ENCODE peak calls at places on chromosomes 4 and X, in five cellular contexts. One of them, this sample, is unnamed.

GRCh38 chr4:95506264-95506663 is 42.5 kb downstream of the UNC5C start:
- DNase-seq in bronchial epithelial cell: peak
- DNase-seq in osteocyte: no peak
- DNase-seq in upper lobe of right lung: no peak
- DNase-seq in B cell: no peak
- DNase-seq in this sample: no peak

GRCh38 chrX:3227526-3227925 is 118.9 kb downstream of the MXRA5 start:
- DNase-seq in bronchial epithelial cell: peak
- DNase-seq in osteocyte: no peak
- DNase-seq in upper lobe of right lung: no peak
- DNase-seq in B cell: no peak
- DNase-seq in this sample: no peak

GRCh38 chr4:165537028-165537648 is 158.3 kb downstream of the CPE start:
- DNase-seq in bronchial epithelial cell: peak
- DNase-seq in osteocyte: no peak
- DNase-seq in upper lobe of right lung: no peak
- DNase-seq in B cell: peak
- DNase-seq in this sample: no peak

GRCh38 chr4:159398236-159398638 is 295.4 kb downstream of the RAPGEF2 start:
- DNase-seq in bronchial epithelial cell: no peak
- DNase-seq in osteocyte: no peak
- DNase-seq in upper lobe of right lung: no peak
- DNase-seq in B cell: no peak
- DNase-seq in this sample: no peak

GRCh38 chr4:165096776-165097175 is 15.9 kb downstream of the TMEM192 start:
- DNase-seq in bronchial epithelial cell: peak
- DNase-seq in osteocyte: no peak
- DNase-seq in upper lobe of right lung: no peak
- DNase-seq in B cell: no peak
- DNase-seq in this sample: no peak

GRCh38 chr4:89803036-89803435 is 33.9 kb downstream of the SNCA start:
- DNase-seq in bronchial epithelial cell: no peak
- DNase-seq in osteocyte: no peak
- DNase-seq in upper lobe of right lung: no peak
- DNase-seq in B cell: no peak
- DNase-seq in this sample: no peak

GRCh38 chr4:151620066-151620465 is 140.7 kb downstream of the GATB start:
- DNase-seq in bronchial epithelial cell: no peak
- DNase-seq in osteocyte: no peak
- DNase-seq in upper lobe of right lung: no peak
- DNase-seq in B cell: no peak
- DNase-seq in this sample: no peak

GRCh38 chr4:57351716-57352115 is 241.5 kb upstream of the IGFBP7 start:
- DNase-seq in bronchial epithelial cell: no peak
- DNase-seq in osteocyte: no peak
- DNase-seq in upper lobe of right lung: no peak
- DNase-seq in B cell: no peak
- DNase-seq in this sample: no peak

GRCh38 chr4:171846232-171846631 is 33.0 kb downstream of the GALNTL6 start:
- DNase-seq in bronchial epithelial cell: peak
- DNase-seq in osteocyte: no peak
- DNase-seq in upper lobe of right lung: no peak
- DNase-seq in B cell: peak
- DNase-seq in this sample: no peak

GRCh38 chr4:6595897-6596537 is 21.0 kb downstream of the MAN2B2 start:
- DNase-seq in bronchial epithelial cell: peak
- DNase-seq in osteocyte: no peak
- DNase-seq in upper lobe of right lung: no peak
- DNase-seq in B cell: no peak
- DNase-seq in this sample: no peak

GRCh38 chr4:110514889-110515479 is 39.0 kb downstream of the ENPEP start:
- DNase-seq in bronchial epithelial cell: peak
- DNase-seq in osteocyte: no peak
- DNase-seq in upper lobe of right lung: no peak
- DNase-seq in B cell: peak
- DNase-seq in this sample: no peak

GRCh38 chr4:117400039-117400835 is 314.9 kb upstream of the TRAM1L1 start:
- DNase-seq in bronchial epithelial cell: peak
- DNase-seq in osteocyte: no peak
- DNase-seq in upper lobe of right lung: no peak
- DNase-seq in B cell: no peak
- DNase-seq in this sample: no peak

GRCh38 chrX:1391707-1392375 is at the start of gene SLC25A6:
- DNase-seq in bronchial epithelial cell: peak
- DNase-seq in osteocyte: peak
- DNase-seq in upper lobe of right lung: peak
- DNase-seq in B cell: peak
- DNase-seq in this sample: peak

GRCh38 chr4:15344041-15344440 is 83.8 kb upstream of the C1QTNF7 start:
- DNase-seq in bronchial epithelial cell: peak
- DNase-seq in osteocyte: no peak
- DNase-seq in upper lobe of right lung: no peak
- DNase-seq in B cell: no peak
- DNase-seq in this sample: no peak

GRCh38 chr4:77820836-77821561 is 1.8 kb upstream of the CNOT6L start:
- DNase-seq in bronchial epithelial cell: peak
- DNase-seq in osteocyte: no peak
- DNase-seq in upper lobe of right lung: no peak
- DNase-seq in B cell: peak
- DNase-seq in this sample: no peak

GRCh38 chr4:52751349-52751911 is at the start of gene ERVMER34-1:
- DNase-seq in bronchial epithelial cell: peak
- DNase-seq in osteocyte: no peak
- DNase-seq in upper lobe of right lung: peak
- DNase-seq in B cell: no peak
- DNase-seq in this sample: no peak

GRCh38 chr4:82591592-82591991 is 29.8 kb upstream of the TMEM150C start:
- DNase-seq in bronchial epithelial cell: no peak
- DNase-seq in osteocyte: no peak
- DNase-seq in upper lobe of right lung: no peak
- DNase-seq in B cell: no peak
- DNase-seq in this sample: no peak

GRCh38 chrX:137166591-137166990 is 132.8 kb upstream of the GPR101 start:
- DNase-seq in bronchial epithelial cell: peak
- DNase-seq in osteocyte: no peak
- DNase-seq in upper lobe of right lung: no peak
- DNase-seq in B cell: no peak
- DNase-seq in this sample: no peak

GRCh38 chr4:108060164-108060563 is 70.5 kb downstream of the HADH start:
- DNase-seq in bronchial epithelial cell: peak
- DNase-seq in osteocyte: no peak
- DNase-seq in upper lobe of right lung: no peak
- DNase-seq in B cell: peak
- DNase-seq in this sample: no peak

GRCh38 chr4:17236686-17237085 is 275.2 kb downstream of the QDPR start:
- DNase-seq in bronchial epithelial cell: no peak
- DNase-seq in osteocyte: no peak
- DNase-seq in upper lobe of right lung: no peak
- DNase-seq in B cell: no peak
- DNase-seq in this sample: no peak

GRCh38 chr4:55398461-55398860 is 2.7 kb downstream of the TMEM165 start:
- DNase-seq in bronchial epithelial cell: peak
- DNase-seq in osteocyte: no peak
- DNase-seq in upper lobe of right lung: no peak
- DNase-seq in B cell: no peak
- DNase-seq in this sample: no peak

GRCh38 chr4:11483076-11483475 is 54.4 kb upstream of the HS3ST1 start:
- DNase-seq in bronchial epithelial cell: peak
- DNase-seq in osteocyte: no peak
- DNase-seq in upper lobe of right lung: no peak
- DNase-seq in B cell: no peak
- DNase-seq in this sample: no peak

GRCh38 chr4:140581078-140581477 is 12.3 kb upstream of the UCP1 start:
- DNase-seq in bronchial epithelial cell: no peak
- DNase-seq in osteocyte: no peak
- DNase-seq in upper lobe of right lung: no peak
- DNase-seq in B cell: no peak
- DNase-seq in this sample: no peak

GRCh38 chr4:85474818-85475630 is at the start of gene ARHGAP24:
- DNase-seq in bronchial epithelial cell: peak
- DNase-seq in osteocyte: no peak
- DNase-seq in upper lobe of right lung: peak
- DNase-seq in B cell: peak
- DNase-seq in this sample: no peak

GRCh38 chr4:100117749-100118148 is 72.5 kb downstream of the DDIT4L start:
- DNase-seq in bronchial epithelial cell: no peak
- DNase-seq in osteocyte: no peak
- DNase-seq in upper lobe of right lung: no peak
- DNase-seq in B cell: no peak
- DNase-seq in this sample: no peak

GRCh38 chr4:82586055-82586454 is 24.3 kb upstream of the TMEM150C start:
- DNase-seq in bronchial epithelial cell: no peak
- DNase-seq in osteocyte: no peak
- DNase-seq in upper lobe of right lung: no peak
- DNase-seq in B cell: no peak
- DNase-seq in this sample: no peak

DNA sequence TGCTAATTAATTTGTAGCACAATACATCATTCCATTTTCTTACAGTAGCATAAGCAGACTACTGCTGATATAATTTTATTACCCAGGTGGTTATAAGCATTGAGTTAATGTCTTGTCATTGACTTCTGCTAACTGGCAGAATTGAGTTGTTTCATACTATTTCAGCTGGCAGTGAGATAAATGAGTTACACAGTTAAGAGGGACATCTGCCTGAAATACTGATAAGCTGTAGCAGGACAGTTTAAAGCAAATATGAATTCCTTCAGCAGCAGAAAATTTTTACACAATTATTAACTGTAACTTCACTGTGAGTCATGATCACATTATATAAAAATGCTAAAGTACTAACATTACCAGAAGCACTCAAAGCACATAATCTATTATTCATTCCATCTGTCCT is 326.8 kb downstream of the INPP4B start:
- DNase-seq in bronchial epithelial cell: no peak
- DNase-seq in osteocyte: no peak
- DNase-seq in upper lobe of right lung: no peak
- DNase-seq in B cell: no peak
- DNase-seq in this sample: no peak
- TF ChIP-seq CTCF in bronchial epithelial cell: no peak
- TF ChIP-seq CTCF in osteocyte: no peak
- TF ChIP-seq CTCF in upper lobe of right lung: no peak
- TF ChIP-seq CTCF in B cell: no peak
- TF ChIP-seq CTCF in this sample: no peak

GRCh38 chrX:131262738-131263679 is 26.1 kb downstream of the IGSF1 start:
- DNase-seq in bronchial epithelial cell: peak
- DNase-seq in osteocyte: no peak
- DNase-seq in upper lobe of right lung: no peak
- DNase-seq in B cell: no peak
- DNase-seq in this sample: no peak
- TF ChIP-seq CTCF in bronchial epithelial cell: peak
- TF ChIP-seq CTCF in osteocyte: peak
- TF ChIP-seq CTCF in upper lobe of right lung: peak
- TF ChIP-seq CTCF in B cell: no peak
- TF ChIP-seq CTCF in this sample: no peak

GRCh38 chr4:147378780-147379179 is 102.1 kb upstream of the EDNRA start:
- DNase-seq in bronchial epithelial cell: peak
- DNase-seq in osteocyte: no peak
- DNase-seq in upper lobe of right lung: no peak
- DNase-seq in B cell: no peak
- DNase-seq in this sample: no peak
- TF ChIP-seq CTCF in bronchial epithelial cell: peak
- TF ChIP-seq CTCF in osteocyte: no peak
- TF ChIP-seq CTCF in upper lobe of right lung: peak
- TF ChIP-seq CTCF in B cell: no peak
- TF ChIP-seq CTCF in this sample: no peak

GRCh38 chr4:20682853-20683252 is 17.4 kb upstream of the PACRGL start:
- DNase-seq in bronchial epithelial cell: no peak
- DNase-seq in osteocyte: no peak
- DNase-seq in upper lobe of right lung: no peak
- DNase-seq in B cell: no peak
- DNase-seq in this sample: no peak

GRCh38 chr4:20681263-20681662 is 19.0 kb upstream of the PACRGL start:
- DNase-seq in bronchial epithelial cell: no peak
- DNase-seq in osteocyte: no peak
- DNase-seq in upper lobe of right lung: no peak
- DNase-seq in B cell: no peak
- DNase-seq in this sample: no peak

GRCh38 chr4:20687894-20688293 is 12.4 kb upstream of the PACRGL start:
- DNase-seq in bronchial epithelial cell: peak
- DNase-seq in osteocyte: no peak
- DNase-seq in upper lobe of right lung: no peak
- DNase-seq in B cell: no peak
- DNase-seq in this sample: no peak

GRCh38 chr4:20679946-20680345 is 20.3 kb upstream of the PACRGL start:
- DNase-seq in bronchial epithelial cell: no peak
- DNase-seq in osteocyte: no peak
- DNase-seq in upper lobe of right lung: no peak
- DNase-seq in B cell: no peak
- DNase-seq in this sample: no peak

GRCh38 chr4:20684852-20685763 is 15.2 kb upstream of the PACRGL start:
- DNase-seq in bronchial epithelial cell: peak
- DNase-seq in osteocyte: no peak
- DNase-seq in upper lobe of right lung: no peak
- DNase-seq in B cell: peak
- DNase-seq in this sample: no peak
- TF ChIP-seq CTCF in bronchial epithelial cell: peak
- TF ChIP-seq CTCF in osteocyte: peak
- TF ChIP-seq CTCF in upper lobe of right lung: peak
- TF ChIP-seq CTCF in B cell: peak
- TF ChIP-seq CTCF in this sample: peak

GRCh38 chrX:108737754-108738153 is 1.4 kb upstream of the IRS4 start:
- DNase-seq in bronchial epithelial cell: no peak
- DNase-seq in osteocyte: no peak
- DNase-seq in upper lobe of right lung: no peak
- DNase-seq in B cell: no peak
- DNase-seq in this sample: no peak

GRCh38 chrX:108735680-108736508 is 469 bp downstream of the IRS4 start:
- DNase-seq in bronchial epithelial cell: peak
- DNase-seq in osteocyte: peak
- DNase-seq in upper lobe of right lung: peak
- DNase-seq in B cell: no peak
- DNase-seq in this sample: no peak

GRCh38 chrX:108734426-108734825 is 1.9 kb downstream of the IRS4 start:
- DNase-seq in bronchial epithelial cell: no peak
- DNase-seq in osteocyte: no peak
- DNase-seq in upper lobe of right lung: peak
- DNase-seq in B cell: no peak
- DNase-seq in this sample: no peak

GRCh38 chrX:108735087-108735679 is 1.2 kb downstream of the IRS4 start:
- DNase-seq in bronchial epithelial cell: peak
- DNase-seq in osteocyte: peak
- DNase-seq in upper lobe of right lung: peak
- DNase-seq in B cell: no peak
- DNase-seq in this sample: no peak

GRCh38 chrX:108736509-108737479 is at the start of gene IRS4:
- DNase-seq in bronchial epithelial cell: peak
- DNase-seq in osteocyte: no peak
- DNase-seq in upper lobe of right lung: no peak
- DNase-seq in B cell: peak
- DNase-seq in this sample: no peak
- TF ChIP-seq CTCF in bronchial epithelial cell: no peak
- TF ChIP-seq CTCF in osteocyte: no peak
- TF ChIP-seq CTCF in upper lobe of right lung: no peak
- TF ChIP-seq CTCF in B cell: no peak
- TF ChIP-seq CTCF in this sample: no peak

This sample was measured in natural killer cell.